ENCODE peak calls at places on chromosomes 1 and 21, in four cellular contexts. U is HL-60, C is suprapubic skin, X is psoas muscle. Q is an unnamed sample.
A peak's percentile ranks its signal among the peaks of the same experiment; 100 is the strongest.

GRCh38 chr1:153598309-153599172 is 14.4 kb downstream of the S100A16 start:
- DNase-seq in U (peak; percentile 47), C (no peak), X (no peak), Q (peak; percentile 56)

GRCh38 chr1:247536340-247536739 is at the start of gene OR2C3:
- DNase-seq in C (no peak), X (no peak), U (no peak), Q (no peak)

GRCh38 chr1:15029036-15029435 is 124.5 kb upstream of the TMEM51 start:
- DNase-seq in C (no peak), X (no peak), U (no peak), Q (no peak)

GRCh38 chr21:32958288-32958992 is 67.3 kb upstream of the OLIG2 start:
- DNase-seq in U (no peak), X (no peak), C (no peak), Q (no peak)

GRCh38 chr1:51627672-51628071 is 10.8 kb downstream of the OSBPL9 start:
- DNase-seq in X (no peak), C (no peak), U (no peak), Q (no peak)

GRCh38 chr1:104132386-104132973 is 382.8 kb downstream of the AMY1C start:
- DNase-seq in X (no peak), U (no peak), C (no peak), Q (no peak)

GRCh38 chr1:7967206-7967605 is 5.7 kb downstream of the PARK7 start:
- DNase-seq in U (no peak), X (no peak), C (no peak), Q (no peak)

GRCh38 chr1:45569962-45570581 is 13.8 kb upstream of the NASP start:
- DNase-seq in C (peak; percentile 86), X (peak; percentile 78), U (no peak), Q (no peak)

GRCh38 chr1:229431270-229432115 is 2.4 kb downstream of the ACTA1 start:
- DNase-seq in U (no peak), C (no peak), X (peak; percentile 58), Q (peak; percentile 55)

GRCh38 chr1:55021965-55022546 is 17.3 kb upstream of the PCSK9 start:
- DNase-seq in X (peak; percentile 89), U (peak; percentile 57), C (no peak), Q (peak; percentile 94)

GRCh38 chr1:10794724-10795304 is 1.6 kb downstream of the CASZ1 start:
- DNase-seq in X (peak; percentile 86), C (no peak), U (no peak), Q (no peak)

GRCh38 chr21:37358392-37358791 is 8.2 kb upstream of the DYRK1A start:
- DNase-seq in X (no peak), U (no peak), C (no peak), Q (no peak)

GRCh38 chr1:94871031-94871430 is 50.9 kb downstream of the SLC44A3 start:
- DNase-seq in X (no peak), U (no peak), C (no peak), Q (no peak)

GRCh38 chr1:3968851-3969250 is 68.8 kb upstream of the C1orf174 start:
- DNase-seq in U (no peak), X (no peak), C (no peak), Q (no peak)

GRCh38 chr1:2972879-2973575 is 48.2 kb upstream of the ACTRT2 start:
- DNase-seq in C (peak; percentile 62), X (no peak), U (no peak), Q (peak; percentile 45)

GRCh38 chr1:44694863-44695478 is 20.5 kb downstream of the ARMH1 start:
- DNase-seq in U (no peak), C (no peak), X (no peak), Q (no peak)

GRCh38 chr1:181452746-181453145 is 30.6 kb upstream of the CACNA1E start:
- DNase-seq in U (no peak), X (no peak), C (no peak), Q (no peak)

GRCh38 chr1:187092104-187092503 is 263.4 kb downstream of the PLA2G4A start:
- DNase-seq in U (no peak), C (no peak), X (no peak), Q (no peak)

GRCh38 chr1:158999301-159000069 is 10.2 kb upstream of the IFI16 start:
- DNase-seq in U (no peak), C (peak; percentile 94), X (peak; percentile 84), Q (peak; percentile 86)

GRCh38 chr1:162732094-162732493 is 58.4 kb upstream of the HSD17B7 start:
- DNase-seq in U (no peak), X (no peak), C (no peak), Q (no peak)

GRCh38 chr1:110559157-110559556 is 40.2 kb upstream of the KCNA10 start:
- DNase-seq in X (no peak), U (no peak), C (peak; percentile 37), Q (no peak)

GRCh38 chr1:18922319-18922726 is 20.0 kb upstream of the ALDH4A1 start:
- DNase-seq in C (no peak), U (no peak), X (peak; percentile 86), Q (peak; percentile 91)

GRCh38 chr1:77888071-77888428 is 374 bp upstream of the NEXN start:
- DNase-seq in U (no peak), C (no peak), X (no peak), Q (no peak)

GRCh38 chr1:183346276-183346732 is 71.9 kb downstream of the NMNAT2 start:
- DNase-seq in X (no peak), C (no peak), U (peak; percentile 18), Q (no peak)

DNA sequence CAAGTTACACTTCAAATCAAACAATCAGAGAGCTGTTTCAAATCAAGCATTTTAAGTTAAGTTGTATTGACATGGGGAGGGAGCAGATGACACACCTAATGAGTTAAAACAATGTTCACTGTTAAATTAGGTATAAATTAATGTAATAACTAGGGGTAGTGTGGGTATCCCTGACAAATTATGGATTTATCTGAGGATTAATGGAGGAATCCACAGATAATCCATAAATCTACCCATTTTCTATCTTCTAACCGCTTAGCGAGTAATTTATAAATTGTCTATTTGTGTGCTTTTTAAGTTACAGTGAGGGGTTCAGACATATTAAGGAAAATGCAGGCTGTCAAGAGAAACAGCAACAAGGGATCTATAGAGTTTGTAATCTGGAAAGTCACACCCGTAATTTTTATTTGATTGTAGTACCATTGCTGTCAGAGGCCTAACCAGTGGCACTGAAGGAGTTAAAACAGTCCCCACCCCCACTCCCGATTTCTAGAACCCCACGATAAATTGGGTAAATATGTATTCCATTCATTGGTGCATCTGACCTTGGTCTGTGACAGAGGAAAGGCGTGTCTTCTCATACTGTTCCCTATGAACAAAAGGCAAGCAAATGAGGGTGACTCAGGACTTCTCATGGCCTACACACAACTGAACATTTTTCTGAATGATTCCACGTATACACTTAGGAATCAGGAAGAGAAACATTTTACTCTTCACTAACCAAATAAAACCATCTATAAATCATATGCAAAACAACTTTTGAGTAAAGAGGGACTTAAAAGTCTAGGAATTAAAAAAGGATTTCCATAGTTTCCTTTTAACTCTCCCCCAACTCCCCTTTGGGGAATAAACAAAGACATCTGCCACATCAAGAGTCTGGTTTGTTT is 7.4 kb downstream of the IRF2BP2 start:
- DNase-seq in U (peak; percentile 86), X (no peak), C (no peak), Q (no peak)
- H3K4me3 ChIP-seq in U (peak overlapping the region; percentile 56), X (peak overlapping the region; percentile 90), C (peak overlapping the region; percentile 87), Q (peak overlapping the region; percentile 77)

GRCh38 chr21:20045197-20045596 is 953.0 kb upstream of the NCAM2 start:
- DNase-seq in X (no peak), U (no peak), C (no peak), Q (no peak)

GRCh38 chr21:20040768-20041167 is 957.4 kb upstream of the NCAM2 start:
- DNase-seq in X (no peak), U (no peak), C (no peak), Q (no peak)
- TF ChIP-seq CTCF in X (no peak), U (no peak), C (no peak), Q (no peak)

GRCh38 chr1:117600325-117600916 is 5.4 kb upstream of the TENT5C start:
- DNase-seq in U (no peak), C (peak; percentile 59), X (no peak), Q (no peak)
- H3K4me3 ChIP-seq in U (no peak overlapping the region), C (no peak overlapping the region), X (peak overlapping the region; percentile 41), Q (no peak overlapping the region)

GRCh38 chr21:29288239-29288638 is 10.5 kb upstream of the BACH1 start:
- DNase-seq in C (no peak), X (no peak), U (no peak), Q (no peak)
- TF ChIP-seq CTCF in C (no peak), X (no peak), U (no peak), Q (no peak)

DNA sequence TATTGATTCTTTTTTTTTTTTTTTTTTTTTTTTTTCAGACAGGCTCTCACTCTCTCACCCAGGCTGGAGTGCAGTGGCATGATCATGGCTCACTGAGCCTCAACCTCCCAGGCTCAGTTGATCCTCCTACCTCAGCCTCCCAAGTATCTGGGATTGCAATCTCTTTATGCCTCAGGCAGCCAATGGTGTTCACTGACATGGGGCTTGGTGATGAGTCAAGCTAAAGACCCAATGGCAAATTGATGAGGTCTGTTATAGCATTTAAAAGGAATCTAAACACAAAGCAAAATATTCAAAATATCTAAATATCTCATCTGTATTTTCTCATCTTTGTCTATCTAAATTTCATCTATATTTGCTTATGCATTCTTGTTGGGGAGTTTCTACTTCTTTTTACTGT is 30.5 kb upstream of the CAMSAP2 start:
- DNase-seq in U (no peak), C (no peak), X (no peak), Q (no peak)
- H3K4me3 ChIP-seq in U (no peak overlapping the region), C (no peak overlapping the region), X (no peak overlapping the region), Q (no peak overlapping the region)

DNA sequence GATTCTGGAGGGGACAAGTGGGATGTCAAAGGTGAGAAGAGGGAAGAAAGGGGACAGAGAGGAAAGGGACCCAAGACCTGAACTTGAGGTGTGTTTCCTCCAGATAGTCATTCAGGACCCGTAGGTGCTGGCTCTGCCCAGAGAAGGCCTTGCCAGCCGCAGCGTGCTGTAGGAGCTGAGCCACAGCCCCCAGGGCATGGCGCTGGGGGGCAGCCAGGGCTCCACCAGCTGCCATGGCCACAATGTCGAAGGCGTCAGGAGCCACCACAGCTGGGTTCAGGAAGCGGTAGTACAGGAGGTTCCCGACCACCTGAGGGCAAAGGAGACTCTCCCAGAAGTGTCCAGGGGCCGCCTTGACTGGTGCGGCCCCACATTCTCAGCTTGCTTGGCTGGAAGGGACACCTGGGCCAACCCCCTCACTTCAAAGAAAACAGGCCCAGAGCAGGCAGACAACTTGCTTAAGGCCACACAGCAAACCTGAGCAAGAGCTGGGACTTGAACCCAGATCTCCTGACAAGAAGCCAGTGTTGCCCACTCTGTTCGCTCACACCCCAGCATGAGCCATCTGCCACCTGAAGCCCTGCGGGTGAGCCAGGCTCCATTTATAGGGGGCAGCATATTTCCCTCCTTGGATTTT is 34.0 kb upstream of the MEF2D start:
- DNase-seq in C (peak; percentile 57), U (no peak), X (no peak), Q (no peak)
- TF ChIP-seq CTCF in C (no peak), U (no peak), X (no peak), Q (no peak)

DNA sequence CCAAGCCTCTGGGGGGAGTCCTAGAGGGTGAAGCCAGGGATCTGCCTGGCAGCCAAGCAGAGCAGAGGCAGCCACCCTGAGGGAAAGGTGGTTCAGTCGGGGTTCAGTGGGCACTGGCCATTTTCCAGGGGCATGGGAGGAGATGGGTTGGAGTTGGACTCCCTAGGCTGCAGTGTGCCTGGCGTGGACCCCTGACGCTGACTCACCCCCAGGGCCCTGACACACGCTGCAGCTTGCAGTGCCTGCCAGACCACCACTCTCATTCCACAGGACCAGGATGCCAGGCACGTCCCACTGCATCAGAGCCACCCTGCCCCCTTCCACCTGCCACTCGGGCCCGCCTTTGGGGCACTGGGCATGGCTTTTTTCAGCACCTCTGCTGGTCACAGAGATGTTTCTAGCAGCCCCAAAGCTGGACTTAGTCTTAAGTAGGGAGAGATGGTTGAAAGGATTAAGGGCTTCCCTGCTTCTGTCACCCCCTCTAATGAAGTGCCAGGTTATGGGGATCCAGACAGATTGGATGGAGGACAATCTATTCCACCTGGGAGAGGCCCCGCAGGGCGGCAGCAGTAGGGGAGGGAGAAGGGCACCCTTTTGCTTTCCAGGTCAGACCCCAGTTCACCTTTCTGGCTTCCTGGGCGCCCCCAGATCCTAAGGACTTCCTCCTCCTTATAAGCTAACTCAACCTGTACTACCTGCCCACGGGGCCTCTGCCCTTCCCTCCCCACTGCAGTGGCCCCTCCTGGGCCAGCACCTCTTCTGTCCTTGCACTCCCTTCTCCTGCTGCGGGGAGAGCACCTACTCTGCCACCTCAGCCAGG is 1.6 kb downstream of the SYT2 start:
- DNase-seq in C (no peak), X (no peak), U (no peak), Q (no peak)
- H3K4me3 ChIP-seq in C (no peak overlapping the region), X (no peak overlapping the region), U (no peak overlapping the region), Q (no peak overlapping the region)